ENCODE peak calls at places on chromosomes 4 and X, in nine cellular contexts. J is PC-3, Y is HL-60, E is tibial nerve, T is A549, C is mucosa of descending colon, O is dorsolateral prefrontal cortex, B is SK-N-SH, U is lower lobe of right lung. I is an unnamed sample.

GRCh38 chrX:30888526-30889146 is 418 bp downstream of the TAB3 start:
- DNase-seq in J (no peak), Y (peak; percentile 5), E (no peak), T (peak; percentile 10), C (peak; percentile 17), O (peak; percentile 42), B (no peak), U (no peak), I (no peak)

GRCh38 chrX:31420711-31421151 is 348.9 kb upstream of the FTHL17 start:
- DNase-seq in J (no peak), Y (no peak), E (no peak), T (no peak), C (no peak), O (no peak), B (no peak), U (no peak), I (no peak)

GRCh38 chr4:87073570-87074470 is 139.0 kb downstream of the AFF1 start:
- DNase-seq in J (peak; percentile 79), Y (no peak), E (no peak), T (no peak), C (peak; percentile 66), O (peak; percentile 59), B (peak; percentile 41), U (peak; percentile 65), I (no peak)

GRCh38 chr4:688695-689497 is at the start of gene SLC49A3:
- DNase-seq in J (no peak), Y (no peak), E (no peak), T (no peak), C (peak; percentile 44), O (no peak), B (no peak), U (no peak), I (no peak)

GRCh38 chr4:4868506-4869379 is 9.3 kb downstream of the MSX1 start:
- DNase-seq in J (no peak), Y (no peak), E (no peak), T (no peak), C (no peak), O (no peak), B (no peak), U (no peak), I (no peak)

GRCh38 chr4:151772322-151772721 is 11.5 kb upstream of the GATB start:
- DNase-seq in J (no peak), Y (no peak), E (no peak), T (no peak), C (no peak), O (no peak), B (no peak), U (no peak), I (no peak)

GRCh38 chr4:103099691-103100392 is at the start of gene BDH2:
- DNase-seq in J (peak; percentile 89), Y (peak; percentile 85), E (no peak), T (peak; percentile 75), C (peak; percentile 73), O (no peak), B (peak; percentile 64), U (no peak), I (no peak)

GRCh38 chr4:122625156-122625555 is 4.3 kb upstream of the IL21 start:
- DNase-seq in J (peak; percentile 47), Y (no peak), E (no peak), T (no peak), C (no peak), O (no peak), B (no peak), U (no peak), I (no peak)

GRCh38 chr4:100789991-100790390 is 272.2 kb upstream of the EMCN start:
- DNase-seq in J (no peak), Y (no peak), E (no peak), T (no peak), C (no peak), O (no peak), B (no peak), U (no peak), I (no peak)

GRCh38 chr4:105106416-105106815 is 40.3 kb upstream of the TET2 start:
- DNase-seq in J (no peak), Y (no peak), E (no peak), T (no peak), C (no peak), O (no peak), B (no peak), U (no peak), I (no peak)

GRCh38 chrX:20267924-20268701 is 1.4 kb upstream of the RPS6KA3 start:
- DNase-seq in J (no peak), Y (no peak), E (peak; percentile 20), T (no peak), C (peak; percentile 48), O (peak; percentile 54), B (peak; percentile 56), U (peak; percentile 68), I (no peak)

GRCh38 chr4:19214591-19214990 is 1037.1 kb upstream of the SLIT2 start:
- DNase-seq in J (no peak), Y (no peak), E (no peak), T (no peak), C (no peak), O (no peak), B (no peak), U (no peak), I (no peak)

GRCh38 chr4:20773144-20773997 is 73.1 kb downstream of the PACRGL start:
- DNase-seq in J (peak; percentile 72), Y (peak; percentile 32), E (no peak), T (peak; percentile 8), C (peak; percentile 75), O (no peak), B (peak; percentile 52), U (peak; percentile 47), I (no peak)

DNA sequence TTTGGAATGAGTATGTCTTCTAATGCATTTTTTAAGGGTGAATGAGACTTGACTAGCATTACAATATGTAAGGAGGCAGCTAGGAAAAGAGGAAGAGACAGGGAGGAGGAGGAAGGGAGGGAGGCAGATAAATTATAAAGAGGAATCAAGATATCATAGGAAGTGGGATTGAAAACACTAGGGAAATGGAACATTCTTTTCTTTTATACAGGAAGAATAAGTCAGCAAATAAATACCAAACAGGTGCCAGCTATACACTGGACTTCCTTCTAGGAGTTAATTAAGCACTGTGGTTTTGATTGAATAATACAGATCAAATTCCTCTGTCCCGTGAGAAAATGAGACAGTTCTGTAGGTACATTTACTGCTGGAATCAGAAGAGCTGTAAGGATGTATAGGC is 78.6 kb downstream of the PACRGL start:
- DNase-seq in J (no peak), Y (no peak), E (no peak), T (no peak), C (no peak), O (no peak), B (no peak), U (no peak), I (no peak)
- H3K4me3 ChIP-seq in J (no peak overlapping the region), Y (no peak overlapping the region), E (no peak overlapping the region), T (no peak overlapping the region), C (no peak overlapping the region), O (no peak overlapping the region), B (no peak overlapping the region), U (no peak overlapping the region), I (no peak overlapping the region)

DNA sequence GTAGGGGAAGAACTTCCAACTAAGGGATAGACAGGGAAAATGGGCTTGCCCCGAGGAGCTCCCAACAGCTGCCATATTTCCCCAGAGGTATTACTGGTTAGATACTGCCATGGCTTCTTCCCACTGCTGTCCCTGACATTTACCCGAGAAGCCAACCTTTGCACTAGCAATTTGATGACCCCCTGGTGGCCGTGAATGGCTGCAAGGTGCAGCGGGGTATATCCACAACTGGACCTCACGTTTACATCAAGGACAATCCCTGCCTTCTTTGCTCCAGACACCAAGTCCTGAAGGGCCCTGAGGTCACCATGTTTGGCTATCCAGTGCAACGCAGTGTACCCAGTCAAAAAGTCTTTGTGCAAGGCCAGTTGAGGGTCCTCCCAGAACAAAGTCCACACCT is 2.3 kb downstream of the SOWAHB start:
- DNase-seq in J (no peak), Y (no peak), E (no peak), T (no peak), C (no peak), O (no peak), B (no peak), U (no peak), I (no peak)
- TF ChIP-seq CTCF in J (no peak), Y (no peak), E (no peak), T (no peak), C (no peak), O (no peak), B (peak; percentile 7), U (no peak), I (no peak)

GRCh38 chr4:35100932-35101331 is 1143.4 kb downstream of the ARAP2 start:
- DNase-seq in J (no peak), Y (no peak), E (no peak), T (no peak), C (no peak), O (no peak), B (no peak), U (no peak), I (no peak)
- H3K4me3 ChIP-seq in J (peak overlapping the region; percentile 56), Y (no peak overlapping the region), E (no peak overlapping the region), T (no peak overlapping the region), C (no peak overlapping the region), O (no peak overlapping the region), B (no peak overlapping the region), U (no peak overlapping the region), I (no peak overlapping the region)

GRCh38 chr4:140604544-140604943 is 35.8 kb upstream of the UCP1 start:
- DNase-seq in J (no peak), Y (no peak), E (no peak), T (no peak), C (no peak), O (no peak), B (no peak), U (no peak), I (no peak)

GRCh38 chr4:140607852-140608251 is 39.1 kb upstream of the UCP1 start:
- DNase-seq in J (no peak), Y (no peak), E (no peak), T (no peak), C (no peak), O (no peak), B (no peak), U (no peak), I (no peak)

GRCh38 chr4:140612356-140612755 is 43.6 kb upstream of the UCP1 start:
- DNase-seq in J (no peak), Y (no peak), E (no peak), T (no peak), C (no peak), O (no peak), B (no peak), U (no peak), I (no peak)

GRCh38 chr4:140611854-140612253 is 43.1 kb upstream of the UCP1 start:
- DNase-seq in J (peak; percentile 57), Y (no peak), E (no peak), T (no peak), C (no peak), O (no peak), B (no peak), U (no peak), I (no peak)

GRCh38 chr4:140609548-140610425 is 41.0 kb upstream of the UCP1 start:
- DNase-seq in J (peak; percentile 71), Y (no peak), E (no peak), T (peak; percentile 55), C (peak; percentile 2), O (no peak), B (peak; percentile 83), U (no peak), I (no peak)
- TF ChIP-seq CTCF in J (peak; percentile 63), Y (peak; percentile 1), E (peak; percentile 45), T (peak; percentile 60), C (no peak), O (peak; percentile 60), B (peak; percentile 68), U (peak; percentile 57), I (peak; percentile 75)

DNA sequence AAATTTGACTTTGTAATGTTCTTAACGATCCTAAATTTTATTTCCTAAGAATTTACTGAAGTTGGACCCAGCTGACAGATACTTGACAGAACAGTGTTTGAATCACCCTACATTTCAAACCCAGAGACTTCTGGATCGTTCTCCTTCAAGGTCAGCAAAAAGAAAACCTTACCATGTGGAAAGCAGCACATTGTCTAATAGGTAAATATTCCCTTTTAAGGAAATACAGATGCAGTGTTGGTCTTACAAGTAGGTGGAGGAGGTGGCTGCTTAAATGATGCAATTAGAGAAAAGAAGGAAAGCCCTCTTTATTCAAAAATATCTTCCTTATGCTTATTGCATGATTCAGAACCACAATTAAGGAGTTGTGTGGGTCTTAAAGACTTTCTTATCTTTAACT is 73.5 kb downstream of the RS1 start:
- DNase-seq in J (no peak), Y (no peak), E (no peak), T (no peak), C (no peak), O (no peak), B (no peak), U (no peak), I (no peak)
- H3K4me3 ChIP-seq in J (no peak overlapping the region), Y (no peak overlapping the region), E (no peak overlapping the region), T (no peak overlapping the region), C (no peak overlapping the region), O (no peak overlapping the region), B (no peak overlapping the region), U (no peak overlapping the region), I (no peak overlapping the region)

I was measured in RWPE2.